ENCODE peak calls at places on chromosomes 1 and 21, in ten cellular contexts. X is stimulated activated CD8-positive, alpha-beta memory T cell treated with anti-CD3 and anti-CD28 coated beads, Interleukin-7, amount 100 ng/mL, for 1 hour; N is effector memory CD8-positive, alpha-beta T cell; K is stimulated activated CD4-positive, alpha-beta T cell treated with anti-CD3 and anti-CD28 coated beads, Interleukin-2, amount 100 ng/mL, for 24 hours; C is caudate nucleus; W is heart right ventricle; A is BE2C; B is K562; O is posterior cingulate gyrus; S is NCI-H1694 treated with DMSO at 0.1 percent for 48 hours. G is an unnamed sample.

GRCh38 chr1:204449631-204450280 is 38.1 kb upstream of the PPP1R15B start:
- DNase-seq in K (no peak), O (peak; percentile 76), A (no peak), X (no peak), B (no peak), S (no peak), C (no peak), W (no peak), N (no peak), G (no peak)

GRCh38 chr1:37486680-37487618 is 12.6 kb downstream of the ZC3H12A start:
- DNase-seq in W (peak; percentile 74), S (peak; percentile 26), X (no peak), C (peak; percentile 57), B (peak; percentile 88), A (peak; percentile 67), N (peak; percentile 85), K (peak; percentile 87), O (peak; percentile 95), G (peak; percentile 63)

GRCh38 chr1:43206721-43207228 is 34.6 kb downstream of the CFAP57 start:
- DNase-seq in K (no peak), N (no peak), C (no peak), W (peak; percentile 24), O (peak; percentile 70), A (no peak), X (no peak), S (peak; percentile 25), B (no peak), G (peak; percentile 12)

GRCh38 chr1:97013904-97014303 is 292.3 kb downstream of the PTBP2 start:
- DNase-seq in S (no peak), B (no peak), A (no peak), K (no peak), X (no peak), C (no peak), W (no peak), O (no peak), N (no peak), G (no peak)

GRCh38 chr1:41673806-41674205 is 189.3 kb upstream of the EDN2 start:
- DNase-seq in O (peak; percentile 68), C (no peak), W (no peak), K (peak; percentile 44), B (no peak), N (peak; percentile 32), X (no peak), S (no peak), A (no peak), G (no peak)

GRCh38 chr1:28208818-28209441 is 23.9 kb downstream of the DNAJC8 start:
- DNase-seq in B (peak; percentile 62), A (peak; percentile 47), O (peak; percentile 94), N (peak; percentile 69), S (peak; percentile 36), C (peak; percentile 14), W (peak; percentile 52), X (no peak), K (peak; percentile 52), G (peak; percentile 10)

GRCh38 chr1:62437273-62437945 is 560 bp downstream of the USP1 start:
- DNase-seq in O (peak; percentile 94), A (no peak), N (peak; percentile 37), W (no peak), C (no peak), B (no peak), K (no peak), S (no peak), X (peak; percentile 3), G (no peak)

GRCh38 chr1:175278729-175279128 is 86.2 kb upstream of the KIAA0040 start:
- DNase-seq in K (no peak), O (no peak), A (no peak), C (no peak), W (no peak), S (no peak), B (no peak), X (no peak), N (no peak), G (no peak)

GRCh38 chr1:66327582-66327981 is 206.4 kb upstream of the SGIP1 start:
- DNase-seq in B (no peak), K (no peak), C (no peak), W (no peak), X (no peak), A (no peak), O (no peak), N (no peak), S (no peak), G (no peak)

GRCh38 chr21:32687946-32688345 is 39.9 kb downstream of the SYNJ1 start:
- DNase-seq in C (no peak), K (no peak), X (no peak), W (no peak), B (no peak), N (no peak), S (no peak), O (no peak), A (no peak), G (no peak)

GRCh38 chr1:66351474-66351873 is 182.5 kb upstream of the SGIP1 start:
- DNase-seq in C (no peak), K (no peak), A (no peak), N (no peak), S (no peak), W (no peak), X (no peak), B (no peak), O (no peak), G (no peak)

GRCh38 chr1:99252630-99253029 is 11.7 kb upstream of the PLPPR4 start:
- DNase-seq in X (no peak), O (no peak), S (no peak), W (no peak), N (no peak), A (no peak), B (no peak), C (no peak), K (no peak), G (no peak)

GRCh38 chr1:245225267-245225666 is 70.5 kb downstream of the KIF26B start:
- DNase-seq in X (no peak), K (no peak), N (no peak), O (no peak), W (no peak), B (no peak), C (no peak), S (no peak), A (no peak), G (no peak)

GRCh38 chr1:220485131-220485530 is 42.8 kb upstream of the MARK1 start:
- DNase-seq in A (no peak), W (no peak), O (no peak), K (no peak), B (no peak), N (no peak), S (no peak), X (no peak), C (no peak), G (no peak)

GRCh38 chr21:43850728-43851295 is 14.2 kb upstream of the AGPAT3 start:
- DNase-seq in S (no peak), B (no peak), A (no peak), X (no peak), W (no peak), C (no peak), K (no peak), O (peak; percentile 30), N (no peak), G (no peak)

GRCh38 chr1:41240806-41241747 is 1.0 kb downstream of the SCMH1 start:
- DNase-seq in W (peak; percentile 29), N (peak; percentile 22), K (peak; percentile 67), X (peak; percentile 10), A (peak; percentile 58), S (no peak), C (peak; percentile 32), B (no peak), O (peak; percentile 91), G (peak; percentile 44)

GRCh38 chr1:87231703-87232363 is 96.8 kb upstream of the LMO4 start:
- DNase-seq in B (no peak), A (no peak), W (no peak), N (no peak), O (no peak), X (no peak), K (no peak), S (no peak), C (no peak), G (no peak)

GRCh38 chr1:50279622-50280320 is 143.5 kb downstream of the DMRTA2 start:
- DNase-seq in B (peak; percentile 29), A (no peak), N (no peak), K (peak; percentile 4), C (no peak), O (no peak), W (peak; percentile 12), S (no peak), X (no peak), G (no peak)

GRCh38 chr21:36589352-36589971 is 109.5 kb upstream of the SIM2 start:
- DNase-seq in A (peak; percentile 42), N (no peak), W (peak; percentile 14), C (no peak), K (peak; percentile 46), S (peak; percentile 34), O (peak; percentile 80), X (no peak), B (peak; percentile 66), G (no peak)

GRCh38 chr1:11788549-11789053 is 17.2 kb downstream of the MTHFR start:
- DNase-seq in X (no peak), C (no peak), O (peak; percentile 78), S (no peak), K (no peak), A (no peak), N (no peak), W (peak; percentile 23), B (peak; percentile 7), G (no peak)

GRCh38 chr1:7781923-7782495 is 2.1 kb upstream of the PER3 start:
- DNase-seq in S (no peak), O (no peak), W (no peak), B (no peak), K (no peak), N (no peak), C (no peak), A (no peak), X (no peak), G (no peak)

GRCh38 chr21:41684381-41685245 is 82.2 kb downstream of the RIPK4 start:
- DNase-seq in X (no peak), B (no peak), S (no peak), K (no peak), W (no peak), A (no peak), O (peak; percentile 52), C (no peak), N (no peak), G (no peak)

GRCh38 chr1:220368352-220369265 is 96.4 kb upstream of the RAB3GAP2 start:
- DNase-seq in A (no peak), B (no peak), K (no peak), W (peak; percentile 65), X (no peak), O (no peak), S (no peak), N (no peak), C (no peak), G (no peak)

GRCh38 chr1:153842006-153842471 is 66.8 kb downstream of the SLC27A3 start:
- DNase-seq in O (no peak), C (no peak), K (no peak), W (no peak), B (no peak), N (no peak), S (no peak), X (no peak), A (no peak), G (no peak)

GRCh38 chr21:16794944-16795343 is 717.9 kb upstream of the CXADR start:
- DNase-seq in O (no peak), A (no peak), B (no peak), N (no peak), S (no peak), K (no peak), X (no peak), C (no peak), W (no peak), G (no peak)

GRCh38 chr1:71231751-71232150 is 150.9 kb upstream of the ZRANB2 start:
- DNase-seq in A (no peak), K (no peak), S (no peak), O (no peak), X (no peak), B (no peak), N (no peak), W (no peak), C (no peak), G (no peak)

GRCh38 chr1:116699605-116700004 is 32.1 kb upstream of the IGSF3 start:
- DNase-seq in X (no peak), B (no peak), A (peak; percentile 29), N (no peak), K (no peak), O (no peak), S (no peak), C (no peak), W (no peak), G (no peak)

GRCh38 chr21:45949928-45950739 is 31.4 kb upstream of the COL6A1 start:
- DNase-seq in X (no peak), A (peak; percentile 6), O (peak; percentile 82), B (no peak), K (no peak), C (no peak), S (no peak), W (no peak), N (no peak), G (no peak)